ENCODE peak calls at places on chromosomes 6 and 20, in eight cellular contexts. G, I, H, V, N, M, S and Y are unnamed samples.

GRCh38 chr6:35727206-35727934 is 9.5 kb upstream of the ARMC12 start:
- DNase-seq in M (peak), S (peak), I (peak), V (peak), N (peak), G (peak), H (no peak), Y (peak)

GRCh38 chr6:78300885-78301284 is 566.5 kb upstream of the IRAK1BP1 start:
- DNase-seq in S (no peak), V (no peak), H (no peak), M (peak), G (no peak), N (no peak), I (no peak), Y (no peak)

GRCh38 chr6:129707882-129708495 is 2.0 kb downstream of the ARHGAP18 start:
- DNase-seq in N (no peak), V (no peak), M (no peak), I (no peak), H (no peak), G (no peak), S (no peak), Y (no peak)

GRCh38 chr20:49896204-49896603 is 19.1 kb downstream of the SPATA2 start:
- DNase-seq in H (no peak), M (no peak), S (no peak), V (no peak), N (no peak), G (no peak), I (no peak), Y (no peak)

GRCh38 chr6:134097114-134097707 is 44.8 kb upstream of the SLC2A12 start:
- DNase-seq in S (peak), I (peak), H (peak), G (peak), M (peak), V (peak), N (peak), Y (peak)

GRCh38 chr6:105591053-105591452 is 188.2 kb upstream of the PREP start:
- DNase-seq in S (no peak), I (peak), G (no peak), N (no peak), V (no peak), H (no peak), M (no peak), Y (no peak)

GRCh38 chr6:30481213-30481964 is 7.9 kb upstream of the HLA-E start:
- DNase-seq in V (no peak), G (no peak), H (no peak), N (no peak), M (no peak), S (no peak), I (no peak), Y (no peak)

GRCh38 chr6:12423852-12424251 is 133.7 kb downstream of the EDN1 start:
- DNase-seq in G (no peak), N (no peak), V (no peak), M (peak), H (no peak), I (no peak), S (no peak), Y (no peak)

GRCh38 chr20:48657426-48658197 is 170.2 kb downstream of the PREX1 start:
- DNase-seq in V (peak), N (peak), H (peak), S (peak), I (peak), G (peak), M (peak), Y (no peak)

GRCh38 chr6:152571089-152571488 is 66.1 kb downstream of the SYNE1 start:
- DNase-seq in N (peak), M (no peak), H (no peak), I (no peak), V (no peak), G (no peak), S (no peak), Y (no peak)

GRCh38 chr6:26536571-26537159 is 1.5 kb upstream of the HMGN4 start:
- DNase-seq in N (peak), M (peak), H (peak), V (peak), G (peak), I (peak), S (no peak), Y (no peak)

GRCh38 chr6:43173496-43174262 is 2.6 kb downstream of the SRF start:
- DNase-seq in V (no peak), M (no peak), I (peak), G (no peak), H (peak), S (no peak), N (no peak), Y (no peak)

GRCh38 chr20:58890454-58891075 is 38.0 kb downstream of the GNAS start:
- DNase-seq in M (peak), V (peak), N (peak), H (peak), S (peak), I (peak), G (peak), Y (peak)

GRCh38 chr6:18600236-18600635 is 213.1 kb downstream of the RNF144B start:
- DNase-seq in H (no peak), G (no peak), V (no peak), M (no peak), S (no peak), I (no peak), N (no peak), Y (no peak)